ENCODE peak calls at places on chromosomes 12 and 14, in five cellular contexts. Z is effector memory CD4-positive, alpha-beta T cell; Q is lower lobe of right lung; T is posterior cingulate gyrus; A is mucosa of descending colon. D is an unnamed sample.

GRCh38 chr12:24600559-24600958 is 348.3 kb downstream of the BCAT1 start:
- DNase-seq in T (no peak), Q (no peak), Z (no peak), A (no peak), D (no peak)

GRCh38 chr14:101173698-101174521 is 270.4 kb upstream of the RTL1 start:
- DNase-seq in Q (no peak), Z (no peak), T (no peak), A (no peak), D (peak; percentile 76)

GRCh38 chr14:98959958-98960616 is 311.9 kb downstream of the BCL11B start:
- DNase-seq in A (no peak), Q (no peak), Z (no peak), T (no peak), D (no peak)

GRCh38 chr12:30437044-30437443 is 258.6 kb downstream of the IPO8 start:
- DNase-seq in Q (no peak), T (no peak), Z (no peak), A (no peak), D (no peak)

GRCh38 chr14:24816011-24816928 is 182.3 kb upstream of the GZMB start:
- DNase-seq in A (no peak), Q (no peak), Z (no peak), T (no peak), D (peak; percentile 65)

GRCh38 chr14:105064721-105065143 is 498 bp downstream of the GPR132 start:
- DNase-seq in Q (no peak), A (peak; percentile 80), T (no peak), Z (peak; percentile 25), D (no peak)

GRCh38 chr14:59199205-59199604 is 10.7 kb downstream of the DAAM1 start:
- DNase-seq in A (no peak), Z (no peak), Q (no peak), T (no peak), D (peak; percentile 63)

GRCh38 chr14:105061428-105062047 is 3.7 kb downstream of the GPR132 start:
- DNase-seq in T (no peak), A (peak; percentile 82), Z (no peak), Q (peak; percentile 72), D (no peak)

GRCh38 chr14:68653754-68654153 is 139.1 kb downstream of the ZFP36L1 start:
- DNase-seq in Z (no peak), Q (no peak), T (no peak), A (no peak), D (no peak)

GRCh38 chr12:55642275-55643068 is 5.8 kb downstream of the OR10P1 start:
- DNase-seq in T (no peak), Z (no peak), A (no peak), Q (peak; percentile 60), D (no peak)

GRCh38 chr12:89424394-89424793 is 72.1 kb upstream of the DUSP6 start:
- DNase-seq in A (no peak), Z (no peak), T (no peak), Q (no peak), D (no peak)

GRCh38 chr14:41973178-41973577 is 366.5 kb downstream of the LRFN5 start:
- DNase-seq in Z (no peak), T (no peak), A (no peak), Q (no peak), D (no peak)

GRCh38 chr12:47744005-47744651 is 14.6 kb downstream of the RAPGEF3 start:
- DNase-seq in A (peak; percentile 72), T (no peak), Q (peak; percentile 78), Z (peak; percentile 31), D (peak; percentile 90)

D was measured in NCI-H69.